ENCODE peak calls at places on chromosomes 4 and X, in ten cellular contexts. I is HTR-8/SVneo; L is CD4-positive, CD25-positive, alpha-beta regulatory T cell; E is NCI-H2171 treated with DMSO at 0.1 percent for 48 hours; W is T-helper 1 cell; D is AG10803; K is MCF 10A; A is fibroblast of mammary gland; G is astrocyte of the spinal cord; H is islet precursor cell. B is an unnamed sample.

GRCh38 chr4:81165853-81166430 is 49.1 kb downstream of the PRKG2 start:
- DNase-seq in I (no peak), L (no peak), E (peak), W (no peak), D (peak), K (peak), A (peak), G (no peak), H (no peak), B (no peak)

GRCh38 chrX:14676431-14676830 is 147.1 kb downstream of the GLRA2 start:
- DNase-seq in I (no peak), L (no peak), E (no peak), W (no peak), D (no peak), K (peak), A (peak), G (no peak), H (no peak), B (peak)

GRCh38 chrX:111282141-111282540 is 11.9 kb upstream of the CAPN6 start:
- DNase-seq in I (no peak), L (no peak), E (no peak), W (no peak), D (no peak), K (no peak), A (no peak), G (no peak), H (no peak), B (no peak)

GRCh38 chrX:18793601-18794089 is 86.2 kb downstream of the PPEF1 start:
- DNase-seq in I (no peak), L (no peak), E (peak), W (no peak), D (no peak), K (peak), A (no peak), G (peak), H (peak), B (no peak)

GRCh38 chr4:56979674-56980073 is 978 bp downstream of the POLR2B start:
- DNase-seq in I (no peak), L (no peak), E (peak), W (peak), D (peak), K (peak), A (peak), G (no peak), H (peak), B (peak)

GRCh38 chr4:1406946-1407656 is 859 bp upstream of the NKX1-1 start:
- DNase-seq in I (no peak), L (no peak), E (no peak), W (no peak), D (no peak), K (no peak), A (no peak), G (no peak), H (no peak), B (no peak)

GRCh38 chr4:99572527-99573240 is 1.9 kb upstream of the MTTP start:
- DNase-seq in I (no peak), L (no peak), E (no peak), W (no peak), D (no peak), K (peak), A (peak), G (no peak), H (no peak), B (peak)

GRCh38 chrX:24542756-24543155 is 77.7 kb downstream of the PDK3 start:
- DNase-seq in I (no peak), L (no peak), E (no peak), W (no peak), D (no peak), K (no peak), A (peak), G (no peak), H (no peak), B (no peak)

GRCh38 chrX:44881549-44881948 is 8.6 kb downstream of the KDM6A start:
- DNase-seq in I (no peak), L (no peak), E (no peak), W (no peak), D (no peak), K (no peak), A (no peak), G (no peak), H (no peak), B (no peak)

GRCh38 chr4:3010577-3010976 is 47.2 kb downstream of the GRK4 start:
- DNase-seq in I (no peak), L (no peak), E (no peak), W (no peak), D (no peak), K (peak), A (peak), G (no peak), H (no peak), B (no peak)

GRCh38 chrX:135421537-135421931 is 210 bp upstream of the SMIM10L2A start:
- DNase-seq in I (peak), L (peak), E (peak), W (peak), D (peak), K (peak), A (peak), G (peak), H (peak), B (peak)

GRCh38 chrX:68895339-68896250 is 66.8 kb downstream of the EFNB1 start:
- DNase-seq in I (peak), L (no peak), E (no peak), W (no peak), D (peak), K (peak), A (peak), G (peak), H (no peak), B (peak)

GRCh38 chr4:53098681-53099121 is 236.6 kb downstream of the RASL11B start:
- DNase-seq in I (no peak), L (no peak), E (no peak), W (no peak), D (peak), K (peak), A (peak), G (peak), H (no peak), B (peak)

GRCh38 chr4:110638347-110638746 is 15.5 kb upstream of the PITX2 start:
- DNase-seq in I (no peak), L (no peak), E (no peak), W (no peak), D (no peak), K (no peak), A (no peak), G (no peak), H (no peak), B (no peak)

GRCh38 chr4:98601719-98602118 is 56.7 kb downstream of the TSPAN5 start:
- DNase-seq in I (no peak), L (peak), E (no peak), W (no peak), D (no peak), K (peak), A (peak), G (no peak), H (no peak), B (peak)

GRCh38 chr4:133711817-133712216 is 489.8 kb downstream of the PABPC4L start:
- DNase-seq in I (peak), L (no peak), E (no peak), W (no peak), D (no peak), K (no peak), A (no peak), G (no peak), H (peak), B (peak)

GRCh38 chrX:40174594-40175415 is 77.0 kb upstream of the BCOR start:
- DNase-seq in I (no peak), L (no peak), E (peak), W (no peak), D (peak), K (no peak), A (no peak), G (peak), H (peak), B (no peak)

GRCh38 chr4:147543039-147543438 is 62.1 kb downstream of the EDNRA start:
- DNase-seq in I (no peak), L (no peak), E (no peak), W (no peak), D (peak), K (peak), A (peak), G (peak), H (no peak), B (no peak)

GRCh38 chr4:108512615-108513505 is 107.5 kb upstream of the RPL34 start:
- DNase-seq in I (peak), L (peak), E (no peak), W (peak), D (peak), K (no peak), A (peak), G (peak), H (peak), B (peak)

GRCh38 chr4:39255916-39256315 is 73.6 kb downstream of the WDR19 start:
- DNase-seq in I (no peak), L (no peak), E (no peak), W (no peak), D (no peak), K (no peak), A (no peak), G (no peak), H (no peak), B (no peak)

GRCh38 chrX:154734101-154734781 is 16.6 kb downstream of the GAB3 start:
- DNase-seq in I (no peak), L (peak), E (no peak), W (no peak), D (no peak), K (peak), A (peak), G (peak), H (no peak), B (no peak)

GRCh38 chr4:67700874-67701850 is at the start of gene UBA6:
- DNase-seq in I (peak), L (peak), E (peak), W (peak), D (peak), K (peak), A (peak), G (peak), H (peak), B (peak)

GRCh38 chrX:56281789-56282188 is 49.6 kb downstream of the KLF8 start:
- DNase-seq in I (no peak), L (peak), E (peak), W (peak), D (peak), K (peak), A (peak), G (peak), H (no peak), B (peak)

GRCh38 chrX:123961268-123962005 is at the start of gene STAG2:
- DNase-seq in I (no peak), L (peak), E (peak), W (peak), D (peak), K (peak), A (peak), G (peak), H (peak), B (peak)

GRCh38 chrX:45747905-45748304 is 547.2 kb upstream of the DIPK2B start:
- DNase-seq in I (no peak), L (no peak), E (no peak), W (no peak), D (no peak), K (no peak), A (no peak), G (peak), H (no peak), B (peak)

GRCh38 chr4:95155759-95156451 is 392.9 kb downstream of the UNC5C start:
- DNase-seq in I (peak), L (peak), E (peak), W (no peak), D (peak), K (peak), A (peak), G (peak), H (no peak), B (peak)

GRCh38 chr4:2595436-2595835 is 59.0 kb downstream of the FAM193A start:
- DNase-seq in I (no peak), L (no peak), E (no peak), W (no peak), D (no peak), K (no peak), A (no peak), G (no peak), H (peak), B (no peak)

B was measured in HT1080.